ENCODE peak calls at places on chromosomes 16 and 17, in six cellular contexts. M is erythroblast, G is stomach, I is A549, T is uterus, N is prostate gland. H is an unnamed sample.

GRCh38 chr16:87556941-87557459 is 45.3 kb upstream of the JPH3 start:
- DNase-seq in M (no peak), G (no peak), I (no peak), T (no peak), N (no peak), H (no peak)

GRCh38 chr16:70418274-70418992 is 20.5 kb downstream of the ST3GAL2 start:
- DNase-seq in M (no peak), G (no peak), I (no peak), T (no peak), N (no peak), H (no peak)

GRCh38 chr16:26547681-26548080 is 519.0 kb upstream of the C16orf82 start:
- DNase-seq in M (no peak), G (no peak), I (no peak), T (no peak), N (no peak), H (no peak)

GRCh38 chr16:81445143-81445922 is 725 bp downstream of the CMIP start:
- DNase-seq in M (peak), G (peak), I (peak), T (peak), N (no peak), H (peak)

GRCh38 chr17:21013983-21014382 is 28.8 kb downstream of the USP22 start:
- DNase-seq in M (no peak), G (no peak), I (no peak), T (no peak), N (no peak), H (no peak)

GRCh38 chr16:16162591-16162990 is 60.7 kb downstream of the ABCC6 start:
- DNase-seq in M (no peak), G (no peak), I (no peak), T (no peak), N (no peak), H (no peak)

GRCh38 chr16:27529962-27530361 is 19.8 kb downstream of the GTF3C1 start:
- DNase-seq in M (no peak), G (no peak), I (no peak), T (no peak), N (no peak), H (peak)

GRCh38 chr16:77223184-77223583 is 24.0 kb downstream of the SYCE1L start:
- DNase-seq in M (peak), G (no peak), I (no peak), T (no peak), N (no peak), H (peak)

GRCh38 chr17:71764507-71764906 is 356.3 kb upstream of the SOX9 start:
- DNase-seq in M (no peak), G (no peak), I (peak), T (no peak), N (no peak), H (peak)

GRCh38 chr17:65171753-65172152 is 34.6 kb downstream of the RGS9 start:
- DNase-seq in M (peak), G (no peak), I (no peak), T (no peak), N (no peak), H (no peak)

GRCh38 chr17:71872843-71873242 is 248.0 kb upstream of the SOX9 start:
- DNase-seq in M (no peak), G (no peak), I (no peak), T (no peak), N (no peak), H (no peak)

GRCh38 chr17:81371910-81372760 is 23.1 kb upstream of the BAHCC1 start:
- DNase-seq in M (peak), G (no peak), I (peak), T (no peak), N (no peak), H (peak)

GRCh38 chr17:74380086-74380958 is 13.0 kb downstream of the GPR142 start:
- DNase-seq in M (no peak), G (peak), I (no peak), T (no peak), N (peak), H (no peak)

GRCh38 chr16:82302007-82302733 is 132.1 kb upstream of the MPHOSPH6 start:
- DNase-seq in M (no peak), G (no peak), I (no peak), T (no peak), N (no peak), H (no peak)

GRCh38 chr17:40191237-40192208 is 14.3 kb downstream of the RAPGEFL1 start:
- DNase-seq in M (peak), G (peak), I (peak), T (peak), N (peak), H (no peak)

GRCh38 chr16:81645303-81645702 is 133.8 kb upstream of the PLCG2 start:
- DNase-seq in M (no peak), G (no peak), I (no peak), T (peak), N (peak), H (peak)

GRCh38 chr17:38852771-38853291 is 690 bp downstream of the RPL23 start:
- DNase-seq in M (peak), G (no peak), I (no peak), T (no peak), N (no peak), H (no peak)

DNA sequence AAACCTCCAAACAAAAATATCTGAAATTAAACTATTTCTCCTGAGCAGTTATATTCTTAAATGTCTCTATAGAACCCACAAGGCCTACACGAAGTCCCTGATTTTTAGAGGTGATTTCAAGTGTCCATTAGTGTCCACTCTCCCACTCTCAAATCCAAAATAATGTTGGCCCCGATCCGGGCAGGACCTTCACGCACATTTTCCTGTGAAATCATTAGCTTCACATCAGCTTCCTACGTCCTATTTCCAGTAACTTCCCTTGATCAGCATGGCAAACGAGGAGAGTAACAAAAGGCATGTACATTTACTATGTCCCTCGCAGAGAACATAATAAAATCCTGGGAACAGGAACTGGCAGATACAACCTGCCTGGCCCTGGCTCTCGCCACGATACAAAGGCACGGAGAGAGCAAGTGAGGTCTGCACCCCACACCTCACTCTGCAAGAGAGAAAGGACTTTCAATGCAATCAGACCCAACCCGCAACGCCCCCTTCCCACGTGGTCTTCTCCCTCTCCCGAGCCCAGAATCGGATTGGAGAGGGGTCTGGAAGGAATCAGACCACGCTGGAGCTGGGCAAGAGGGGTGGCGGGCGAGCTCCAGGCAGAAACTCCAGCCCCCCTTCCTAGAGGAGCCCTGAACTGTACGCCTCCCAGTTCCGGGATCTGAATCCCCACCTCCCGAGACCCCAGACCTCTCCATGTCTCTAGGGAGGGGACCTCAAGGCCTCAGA is 17.5 kb upstream of the C17orf78 start:
- DNase-seq in M (peak), G (peak), I (peak), T (peak), N (peak), H (peak)
- TF ChIP-seq POLR2A in M (no peak), G (no peak), I (peak), T (no peak), N (no peak), H (peak)

GRCh38 chr17:28747801-28748750 is 4.3 kb downstream of the TRAF4 start:
- DNase-seq in M (no peak), G (no peak), I (no peak), T (no peak), N (no peak), H (no peak)

GRCh38 chr17:28746611-28747045 is 2.8 kb downstream of the TRAF4 start:
- DNase-seq in M (no peak), G (peak), I (no peak), T (no peak), N (no peak), H (no peak)

GRCh38 chr17:28748852-28749515 is 5.2 kb downstream of the TRAF4 start:
- DNase-seq in M (no peak), G (no peak), I (no peak), T (no peak), N (no peak), H (no peak)

GRCh38 chr17:28745777-28746473 is 2.1 kb downstream of the TRAF4 start:
- DNase-seq in M (no peak), G (peak), I (no peak), T (no peak), N (no peak), H (peak)

GRCh38 chr17:28747046-28747691 is 3.4 kb downstream of the TRAF4 start:
- DNase-seq in M (no peak), G (peak), I (no peak), T (no peak), N (peak), H (no peak)
- TF ChIP-seq POLR2A in M (no peak), G (no peak), I (no peak), T (no peak), N (no peak), H (no peak)

GRCh38 chr16:30416047-30416603 is 8.7 kb downstream of the ZNF771 start:
- DNase-seq in M (no peak), G (no peak), I (no peak), T (no peak), N (no peak), H (no peak)

GRCh38 chr16:30421010-30421409 is 8.8 kb downstream of the DCTPP1 start:
- DNase-seq in M (no peak), G (no peak), I (no peak), T (no peak), N (no peak), H (no peak)

GRCh38 chr16:30416624-30417298 is 9.4 kb downstream of the ZNF771 start:
- DNase-seq in M (no peak), G (no peak), I (no peak), T (no peak), N (no peak), H (no peak)

GRCh38 chr16:30418350-30419181 is 11.2 kb downstream of the ZNF771 start:
- DNase-seq in M (no peak), G (no peak), I (no peak), T (no peak), N (no peak), H (no peak)

GRCh38 chr16:30417447-30418349 is 10.3 kb downstream of the ZNF771 start:
- DNase-seq in M (peak), G (peak), I (peak), T (peak), N (peak), H (no peak)
- TF ChIP-seq POLR2A in M (peak), G (no peak), I (peak), T (no peak), N (peak), H (no peak)

DNA sequence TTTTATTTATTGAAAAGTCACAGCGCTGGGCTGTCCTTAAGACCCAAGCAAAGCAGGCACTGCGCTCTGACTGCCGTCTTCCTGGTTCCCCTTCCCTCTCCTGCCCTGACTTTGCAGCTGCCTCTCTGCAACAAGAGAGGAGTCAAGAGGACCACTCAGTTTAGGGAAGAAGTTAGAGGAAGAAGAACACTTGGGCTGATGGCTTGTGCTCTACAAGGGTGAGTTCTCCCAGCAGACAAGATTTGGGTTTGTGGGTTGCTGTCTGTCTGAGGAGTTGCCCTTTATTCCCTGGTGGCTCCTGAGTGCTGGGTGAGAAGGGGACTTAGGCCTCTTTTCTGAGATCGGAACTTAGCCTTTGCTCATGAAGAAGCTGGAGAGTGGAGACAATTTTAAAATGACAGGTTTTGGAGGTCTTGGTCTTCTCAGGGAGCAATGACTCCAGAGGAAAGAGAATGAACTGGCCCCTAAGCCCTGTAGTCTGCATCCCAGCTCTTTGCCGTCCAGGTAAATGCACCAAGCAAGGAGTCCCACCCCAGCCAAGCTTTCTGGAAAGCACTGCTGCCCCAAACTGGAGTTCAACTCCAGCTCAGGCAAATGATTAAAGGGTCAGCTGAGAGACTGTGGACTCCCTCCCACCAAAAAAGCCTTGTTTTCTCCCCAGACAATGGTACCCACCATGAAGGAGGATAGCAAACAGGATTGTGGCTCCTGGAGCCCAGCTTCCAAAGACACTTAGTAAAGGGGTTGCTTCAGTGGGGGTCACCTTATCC is 2.7 kb upstream of the HOXB9 start:
- DNase-seq in M (no peak), G (no peak), I (no peak), T (no peak), N (no peak), H (no peak)
- TF ChIP-seq POLR2A in M (no peak), G (no peak), I (no peak), T (no peak), N (no peak), H (no peak)

GRCh38 chr16:30567991-30568638 is 3.4 kb downstream of the ZNF688 start:
- DNase-seq in M (no peak), G (no peak), I (peak), T (no peak), N (peak), H (peak)

GRCh38 chr16:30570621-30571443 is 682 bp downstream of the ZNF688 start:
- DNase-seq in M (no peak), G (peak), I (no peak), T (peak), N (peak), H (no peak)

GRCh38 chr16:30574678-30575077 is 3.2 kb upstream of the ZNF688 start:
- DNase-seq in M (no peak), G (no peak), I (no peak), T (no peak), N (no peak), H (no peak)

GRCh38 chr16:30569746-30570325 is 1.7 kb downstream of the ZNF688 start:
- DNase-seq in M (no peak), G (no peak), I (no peak), T (no peak), N (no peak), H (no peak)

GRCh38 chr16:30571444-30572322 is at the start of gene ZNF688:
- DNase-seq in M (peak), G (peak), I (peak), T (peak), N (peak), H (peak)
- TF ChIP-seq POLR2A in M (peak), G (no peak), I (peak), T (peak), N (peak), H (peak)

GRCh38 chr16:55528974-55529373 is 20.1 kb downstream of the LPCAT2 start:
- DNase-seq in M (no peak), G (no peak), I (no peak), T (no peak), N (no peak), H (no peak)

GRCh38 chr16:55530316-55530856 is 21.5 kb downstream of the LPCAT2 start:
- DNase-seq in M (no peak), G (no peak), I (no peak), T (no peak), N (no peak), H (no peak)

GRCh38 chr16:55532227-55532626 is 23.4 kb downstream of the LPCAT2 start:
- DNase-seq in M (no peak), G (no peak), I (no peak), T (no peak), N (no peak), H (no peak)

GRCh38 chr16:55526448-55526847 is 17.6 kb downstream of the LPCAT2 start:
- DNase-seq in M (no peak), G (no peak), I (no peak), T (no peak), N (no peak), H (no peak)

GRCh38 chr16:55527885-55528284 is 19.0 kb downstream of the LPCAT2 start:
- DNase-seq in M (no peak), G (no peak), I (no peak), T (no peak), N (no peak), H (no peak)
- TF ChIP-seq POLR2A in M (no peak), G (no peak), I (no peak), T (no peak), N (no peak), H (no peak)

H was measured in H54.